ENCODE peak calls at places on chromosomes 1 and 21, in four cellular contexts. Q is heart left ventricle, T is endothelial cell of umbilical vein, Z is gastrocnemius medialis. C is an unnamed sample. For H3K36me3, the result is how much of the 10 kb centered on the place peaks cover.

GRCh38 chr21:25997788-25998611 is 172.6 kb downstream of the APP start:
- DNase-seq in T (peak), Q (no peak), Z (no peak), C (no peak)

GRCh38 chr1:223189903-223190724 is 47.1 kb upstream of the TLR5 start:
- DNase-seq in Z (no peak), T (no peak), Q (no peak), C (peak)

GRCh38 chr1:212718499-212718898 is 18.9 kb upstream of the BATF3 start:
- DNase-seq in Q (no peak), T (peak), Z (no peak), C (no peak)

GRCh38 chr1:221634606-221635005 is 107.3 kb downstream of the DUSP10 start:
- DNase-seq in Q (no peak), T (no peak), Z (no peak), C (no peak)

GRCh38 chr1:183070923-183071618 is 47.9 kb downstream of the LAMC1 start:
- DNase-seq in Z (no peak), Q (no peak), T (peak), C (peak)

GRCh38 chr1:206455681-206456344 is 14.5 kb upstream of the IKBKE start:
- DNase-seq in T (peak), Z (no peak), Q (no peak), C (no peak)

GRCh38 chr21:20971296-20971921 is 26.8 kb upstream of the NCAM2 start:
- DNase-seq in T (peak), Z (no peak), Q (no peak), C (no peak)

GRCh38 chr1:172561252-172561651 is 28.3 kb downstream of the SUCO start:
- DNase-seq in Z (no peak), Q (no peak), T (no peak), C (no peak)

GRCh38 chr1:167663002-167663772 is 33.2 kb downstream of the RCSD1 start:
- DNase-seq in T (no peak), Z (peak), Q (peak), C (peak)

GRCh38 chr1:222919478-222919865 is 104.6 kb downstream of the DISP1 start:
- DNase-seq in T (no peak), Z (no peak), Q (no peak), C (no peak)

GRCh38 chr1:220498188-220498587 is 29.7 kb upstream of the MARK1 start:
- DNase-seq in T (no peak), Q (no peak), Z (no peak), C (no peak)

GRCh38 chr1:89962024-89962741 is 32.7 kb upstream of the ZNF326 start:
- DNase-seq in Q (no peak), T (peak), Z (no peak), C (no peak)

GRCh38 chr1:245609354-245609753 is 454.6 kb downstream of the KIF26B start:
- DNase-seq in Z (no peak), Q (no peak), T (no peak), C (no peak)

GRCh38 chr1:78520843-78521242 is 30.1 kb downstream of the PTGFR start:
- DNase-seq in T (no peak), Q (no peak), Z (no peak), C (no peak)

GRCh38 chr1:100866041-100866900 is 28.4 kb downstream of the EXTL2 start:
- DNase-seq in Q (no peak), T (peak), Z (no peak), C (no peak)

GRCh38 chr1:218874313-218874712 is 299.4 kb upstream of the LYPLAL1 start:
- DNase-seq in Q (no peak), T (peak), Z (no peak), C (no peak)

GRCh38 chr1:197967066-197967465 is 49.9 kb downstream of the LHX9 start:
- DNase-seq in T (no peak), Q (no peak), Z (no peak), C (no peak)

GRCh38 chr1:15073799-15074308 is 79.7 kb upstream of the TMEM51 start:
- DNase-seq in Q (no peak), Z (no peak), T (no peak), C (no peak)

GRCh38 chr1:4303303-4303702 is 351.1 kb upstream of the AJAP1 start:
- DNase-seq in Q (no peak), Z (no peak), T (no peak), C (no peak)

GRCh38 chr1:116943438-116943837 is 33.7 kb downstream of the PTGFRN start:
- DNase-seq in T (no peak), Q (no peak), Z (no peak), C (no peak)

GRCh38 chr21:45499970-45500575 is 42.2 kb downstream of the SLC19A1 start:
- DNase-seq in T (no peak), Z (no peak), Q (no peak), C (no peak)

GRCh38 chr1:18735369-18735997 is 104.8 kb downstream of the PAX7 start:
- DNase-seq in Q (no peak), T (no peak), Z (no peak), C (no peak)

GRCh38 chr1:12761781-12762180 is 11.8 kb upstream of the PRAMEF12 start:
- DNase-seq in Z (no peak), Q (no peak), T (no peak), C (no peak)

GRCh38 chr21:40074710-40075109 is 207.5 kb downstream of the PCP4 start:
- DNase-seq in Q (no peak), Z (no peak), T (no peak), C (no peak)

GRCh38 chr1:26907071-26907922 is 6.5 kb downstream of the NR0B2 start:
- DNase-seq in T (peak), Z (no peak), Q (no peak), C (no peak)

GRCh38 chr1:243842978-243843490 is 7.0 kb downstream of the AKT3 start:
- DNase-seq in Q (no peak), Z (no peak), T (peak), C (no peak)

GRCh38 chr1:157369808-157370521 is 182.3 kb downstream of the FCRL5 start:
- DNase-seq in Q (no peak), T (peak), Z (no peak), C (no peak)

GRCh38 chr1:246875041-246876026 is 56.4 kb downstream of the AHCTF1 start:
- DNase-seq in Q (no peak), T (no peak), Z (no peak), C (peak)

GRCh38 chr21:43893536-43894205 is 28.6 kb downstream of the AGPAT3 start:
- DNase-seq in Q (no peak), Z (no peak), T (peak), C (no peak)

GRCh38 chr1:116558140-116558549 is 12.7 kb downstream of the CD58 start:
- DNase-seq in Z (no peak), T (no peak), Q (no peak), C (peak)

GRCh38 chr1:25769625-25770024 is 30.4 kb upstream of the SELENON start:
- DNase-seq in Q (no peak), T (no peak), Z (no peak), C (no peak)

GRCh38 chr1:13994386-13994785 is 294.4 kb downstream of the PRDM2 start:
- DNase-seq in T (no peak), Z (no peak), Q (no peak), C (no peak)

GRCh38 chr1:63968663-63969460 is 195.0 kb downstream of the ROR1 start:
- DNase-seq in Q (peak), T (no peak), Z (peak), C (no peak)

GRCh38 chr1:224816062-224816461 is 113.4 kb upstream of the DNAH14 start:
- DNase-seq in Q (no peak), Z (no peak), T (no peak), C (no peak)

GRCh38 chr1:77513839-77514763 is 168.4 kb downstream of the ZZZ3 start:
- DNase-seq in Q (peak), T (peak), Z (no peak), C (no peak)

GRCh38 chr1:204928671-204929486 is 58.2 kb downstream of the NFASC start:
- DNase-seq in T (no peak), Z (no peak), Q (no peak), C (no peak)

DNA sequence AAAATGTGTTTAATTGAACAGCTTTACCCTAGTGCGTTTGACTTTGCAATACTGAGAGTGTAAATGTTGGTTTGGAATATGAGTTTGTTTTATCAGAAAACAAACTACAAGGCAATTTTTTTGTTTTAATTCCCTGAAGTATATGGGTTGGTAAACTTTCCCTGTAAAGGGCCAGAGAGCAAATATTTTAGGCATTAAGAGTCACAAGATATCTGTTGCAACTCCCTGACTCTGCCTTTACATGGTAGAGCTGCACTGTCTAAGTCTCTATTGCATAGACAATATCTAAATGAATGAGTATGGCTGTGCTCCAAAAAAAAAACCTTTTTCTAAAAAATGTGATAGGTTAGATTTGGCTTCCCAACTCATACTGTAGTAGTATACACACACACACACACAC is 115.1 kb upstream of the PBX1 start:
- DNase-seq in Q (no peak), T (no peak), Z (no peak), C (no peak)
- H3K4me3 ChIP-seq in Q (no peak), T (no peak), Z (no peak), C (no peak)

GRCh38 chr1:1300352-1300739 is 7.4 kb downstream of the ACAP3 start:
- DNase-seq in Q (no peak), T (no peak), Z (no peak), C (no peak)
- TF ChIP-seq CTCF in Q (no peak), T (no peak), Z (no peak), C (no peak)

GRCh38 chr1:45348609-45348965 is 8.3 kb upstream of the MUTYH start:
- DNase-seq in Z (no peak), T (no peak), Q (no peak), C (no peak)

GRCh38 chr1:45345014-45345413 is 4.8 kb upstream of the MUTYH start:
- DNase-seq in Q (no peak), T (no peak), Z (no peak), C (no peak)

GRCh38 chr1:45348966-45349677 is 8.9 kb upstream of the MUTYH start:
- DNase-seq in Z (peak), T (no peak), Q (no peak), C (no peak)

GRCh38 chr1:45346473-45346872 is 6.2 kb upstream of the MUTYH start:
- DNase-seq in T (no peak), Z (no peak), Q (no peak), C (no peak)

GRCh38 chr1:45348020-45348419 is 7.8 kb upstream of the MUTYH start:
- DNase-seq in T (no peak), Z (no peak), Q (no peak), C (no peak)
- H3K36me3 ChIP-seq in T (under half), Z (under half), Q (under half), C (under half)

GRCh38 chr1:228005511-228006033 is 1.2 kb upstream of the WNT3A start:
- DNase-seq in Q (no peak), T (no peak), Z (no peak), C (no peak)
- H3K4me3 ChIP-seq in Q (no peak), T (no peak), Z (no peak), C (no peak)

DNA sequence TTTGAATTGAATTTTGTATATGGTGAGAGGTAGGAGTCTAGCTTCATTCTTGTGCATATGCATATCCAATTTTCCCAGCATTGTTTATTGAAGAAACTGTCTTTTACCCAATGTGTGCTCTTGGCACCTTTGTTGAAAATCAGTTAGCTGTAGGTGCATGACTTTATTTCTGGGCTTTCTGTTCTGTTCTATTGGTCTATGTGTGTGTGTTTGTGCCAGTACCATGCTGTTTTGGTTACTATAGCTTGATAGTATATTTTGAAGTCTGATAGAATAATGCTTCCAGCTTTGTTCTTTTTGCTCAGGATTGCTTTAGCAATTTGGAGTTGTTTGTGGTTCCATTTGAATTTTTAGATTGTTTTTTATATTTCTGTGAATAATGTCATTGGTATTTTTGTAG is 9.4 kb upstream of the ZMYM1 start:
- DNase-seq in Q (no peak), T (no peak), Z (no peak), C (no peak)
- TF ChIP-seq CTCF in Q (no peak), T (no peak), Z (no peak), C (no peak)

GRCh38 chr21:32712641-32713040 is 15.2 kb downstream of the SYNJ1 start:
- DNase-seq in Q (no peak), Z (no peak), T (peak), C (no peak)

GRCh38 chr21:32712043-32712442 is 15.8 kb downstream of the SYNJ1 start:
- DNase-seq in Z (no peak), Q (no peak), T (no peak), C (peak)

GRCh38 chr21:32713726-32714125 is 14.1 kb downstream of the SYNJ1 start:
- DNase-seq in T (no peak), Q (no peak), Z (no peak), C (no peak)

GRCh38 chr21:32710069-32710784 is 17.6 kb downstream of the SYNJ1 start:
- DNase-seq in Q (no peak), Z (no peak), T (no peak), C (no peak)

GRCh38 chr21:32710987-32711386 is 16.8 kb downstream of the SYNJ1 start:
- DNase-seq in Q (no peak), Z (no peak), T (no peak), C (no peak)
- H3K36me3 ChIP-seq in Q (under half), Z (under half), T (under half), C (under half)

DNA sequence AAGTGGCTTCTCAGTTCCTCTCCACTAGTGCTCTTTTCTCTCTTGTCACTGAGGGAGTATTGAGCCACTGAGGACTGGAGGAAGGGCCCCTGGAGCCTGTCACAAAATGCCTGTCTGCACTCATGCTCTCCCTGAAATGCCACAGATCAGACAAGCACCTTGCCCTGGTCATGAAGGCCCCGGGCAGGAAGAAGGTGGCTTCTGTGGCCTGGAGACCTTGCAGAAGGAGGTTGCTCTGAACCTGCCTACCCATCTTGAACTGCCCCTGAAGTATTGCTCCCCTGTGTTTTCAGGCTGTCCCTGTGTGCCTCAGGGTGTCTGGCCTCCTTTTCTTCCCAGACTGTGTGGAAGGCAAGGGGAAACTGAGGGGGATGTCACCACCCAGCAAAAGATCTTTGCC is 3.1 kb downstream of the PKP1 start:
- DNase-seq in Z (no peak), Q (no peak), T (no peak), C (no peak)
- H3K4me3 ChIP-seq in Z (no peak), Q (no peak), T (no peak), C (no peak)

DNA sequence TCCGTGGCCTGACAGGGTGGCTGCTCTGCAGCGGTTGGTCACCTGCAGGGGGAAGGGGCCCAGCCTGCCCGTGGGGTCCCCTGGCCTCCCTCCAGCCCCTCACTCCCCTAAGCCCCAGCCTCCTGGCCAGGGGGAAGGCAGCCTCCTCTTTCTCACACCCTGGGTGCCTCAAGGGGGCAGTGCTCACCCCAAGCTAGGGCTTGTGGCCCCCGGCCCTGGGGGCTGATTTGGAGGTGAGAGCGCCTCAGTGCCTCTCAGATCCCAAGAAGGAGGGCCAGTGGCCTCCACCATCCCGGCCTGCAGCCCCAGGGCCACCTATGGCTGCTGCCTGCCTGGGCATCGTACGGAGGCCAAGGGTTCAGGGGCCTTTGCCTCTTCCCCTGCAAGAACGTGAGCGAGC is 66.4 kb upstream of the TTC34 start:
- DNase-seq in T (no peak), Q (no peak), Z (no peak), C (no peak)
- TF ChIP-seq CTCF in T (no peak), Q (no peak), Z (no peak), C (no peak)

GRCh38 chr21:36397606-36398005 is 12.4 kb downstream of the CHAF1B start:
- DNase-seq in T (no peak), Q (no peak), Z (no peak), C (no peak)

GRCh38 chr21:36400719-36401118 is 15.5 kb downstream of the CHAF1B start:
- DNase-seq in T (no peak), Q (no peak), Z (no peak), C (no peak)

GRCh38 chr21:36395353-36396111 is 10.3 kb downstream of the CHAF1B start:
- DNase-seq in Q (no peak), T (no peak), Z (peak), C (no peak)

GRCh38 chr21:36396314-36396713 is 11.1 kb downstream of the CHAF1B start:
- DNase-seq in T (no peak), Q (no peak), Z (no peak), C (no peak)

GRCh38 chr21:36396971-36397370 is 11.8 kb downstream of the CHAF1B start:
- DNase-seq in T (no peak), Z (no peak), Q (no peak), C (no peak)
- H3K36me3 ChIP-seq in T (under half), Z (under half), Q (under half), C (under half)

GRCh38 chr1:169103443-169103842 is 3.0 kb upstream of the ATP1B1 start:
- DNase-seq in Q (no peak), Z (no peak), T (no peak), C (no peak)

GRCh38 chr1:169106921-169107672 is 607 bp downstream of the ATP1B1 start:
- DNase-seq in Q (no peak), Z (no peak), T (peak), C (no peak)

GRCh38 chr1:169105434-169106094 is 926 bp upstream of the ATP1B1 start:
- DNase-seq in Z (peak), T (peak), Q (peak), C (peak)

GRCh38 chr1:169106095-169106920 is at the start of gene ATP1B1:
- DNase-seq in Z (peak), Q (peak), T (peak), C (peak)

DNA sequence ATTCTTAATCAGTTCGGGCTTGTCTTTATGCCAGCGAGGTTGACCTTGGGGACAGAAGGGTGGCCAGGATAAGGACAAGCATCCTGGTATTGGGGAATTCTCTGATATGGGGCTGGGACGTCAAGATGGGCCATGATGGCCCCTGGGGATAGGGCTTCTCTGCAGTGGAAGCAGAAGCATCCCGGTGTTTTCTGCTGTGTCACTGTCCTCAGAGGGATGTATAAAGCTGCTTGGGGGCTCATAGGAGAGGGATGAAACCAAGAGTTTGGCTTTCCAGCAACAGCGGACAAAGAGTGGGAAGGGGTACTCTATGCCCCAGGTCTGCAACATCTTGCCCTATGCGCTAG is 1.4 kb upstream of the ATP1B1 start:
- DNase-seq in Q (no peak), Z (no peak), T (no peak), C (no peak)
- H3K4me3 ChIP-seq in Q (peak), Z (peak), T (no peak), C (no peak)

C was measured in GM06990.